ENCODE peak calls at places on chromosomes 2 and 18, in ten cellular contexts. O is HCT116; Y is fibroblast of mammary gland; U is D721Med; P is neural progenitor cell; A is AG09319; I is glutamatergic neuron; F is CD4-positive, alpha-beta T cell; V is transverse colon; D is brain microvascular endothelial cell. R is an unnamed sample.

GRCh38 chr2:66897181-66897580 is 462.3 kb downstream of the MEIS1 start:
- DNase-seq in O (no peak), Y (peak), U (no peak), P (no peak), A (no peak), I (no peak), F (no peak), V (no peak), D (peak), R (no peak)

GRCh38 chr2:99879481-99879880 is 262.9 kb downstream of the AFF3 start:
- DNase-seq in O (no peak), Y (peak), U (no peak), P (no peak), A (no peak), I (no peak), F (no peak), V (no peak), D (no peak), R (no peak)

GRCh38 chr2:181183878-181184553 is 203.6 kb downstream of the UBE2E3 start:
- DNase-seq in O (no peak), Y (peak), U (no peak), P (no peak), A (no peak), I (no peak), F (no peak), V (no peak), D (no peak), R (no peak)

GRCh38 chr2:36445191-36445590 is 89.6 kb downstream of the CRIM1 start:
- DNase-seq in O (no peak), Y (no peak), U (no peak), P (no peak), A (no peak), I (no peak), F (no peak), V (no peak), D (no peak), R (no peak)

GRCh38 chr2:216328347-216328746 is 43.9 kb downstream of the MARCHF4 start:
- DNase-seq in O (no peak), Y (peak), U (no peak), P (peak), A (no peak), I (no peak), F (no peak), V (no peak), D (peak), R (no peak)

GRCh38 chr2:216018709-216019108 is 5.4 kb upstream of the MREG start:
- DNase-seq in O (no peak), Y (no peak), U (no peak), P (no peak), A (no peak), I (no peak), F (no peak), V (no peak), D (no peak), R (no peak)

GRCh38 chr2:45102579-45103117 is 93.4 kb upstream of the SIX2 start:
- DNase-seq in O (no peak), Y (no peak), U (no peak), P (no peak), A (no peak), I (no peak), F (no peak), V (no peak), D (no peak), R (no peak)

GRCh38 chr2:65129276-65129612 is 662 bp downstream of the RAB1A start:
- DNase-seq in O (no peak), Y (no peak), U (no peak), P (no peak), A (no peak), I (no peak), F (no peak), V (no peak), D (no peak), R (peak)

GRCh38 chr2:186570587-186570986 is 19.3 kb upstream of the ITGAV start:
- DNase-seq in O (no peak), Y (peak), U (no peak), P (peak), A (no peak), I (no peak), F (no peak), V (no peak), D (peak), R (no peak)

GRCh38 chr2:32772623-32773221 is 144.9 kb downstream of the TTC27 start:
- DNase-seq in O (peak), Y (peak), U (no peak), P (peak), A (peak), I (no peak), F (no peak), V (no peak), D (peak), R (no peak)

GRCh38 chr2:197647961-197648690 is 27.3 kb downstream of the RFTN2 start:
- DNase-seq in O (no peak), Y (peak), U (no peak), P (no peak), A (no peak), I (no peak), F (no peak), V (no peak), D (no peak), R (no peak)

GRCh38 chr2:168137510-168138180 is 109.8 kb downstream of the STK39 start:
- DNase-seq in O (no peak), Y (no peak), U (no peak), P (peak), A (no peak), I (no peak), F (no peak), V (no peak), D (no peak), R (no peak)

GRCh38 chr2:167925775-167926174 is 321.6 kb downstream of the STK39 start:
- DNase-seq in O (no peak), Y (no peak), U (no peak), P (no peak), A (no peak), I (no peak), F (no peak), V (no peak), D (no peak), R (no peak)

GRCh38 chr2:21270658-21271057 is 146.9 kb downstream of the TDRD15 start:
- DNase-seq in O (no peak), Y (no peak), U (no peak), P (no peak), A (no peak), I (no peak), F (no peak), V (no peak), D (no peak), R (no peak)

GRCh38 chr2:38528008-38528442 is 74.7 kb downstream of the HNRNPLL start:
- DNase-seq in O (no peak), Y (peak), U (no peak), P (peak), A (no peak), I (peak), F (no peak), V (no peak), D (peak), R (no peak)

GRCh38 chr2:36871068-36871707 is 95.1 kb downstream of the STRN start:
- DNase-seq in O (no peak), Y (peak), U (no peak), P (no peak), A (no peak), I (no peak), F (no peak), V (no peak), D (no peak), R (no peak)

GRCh38 chr2:71937401-71937800 is 210.3 kb downstream of the CYP26B1 start:
- DNase-seq in O (no peak), Y (no peak), U (no peak), P (no peak), A (no peak), I (no peak), F (no peak), V (no peak), D (no peak), R (no peak)

GRCh38 chr2:46818141-46818552 is 97.5 kb downstream of the MCFD2 start:
- DNase-seq in O (no peak), Y (peak), U (no peak), P (no peak), A (no peak), I (no peak), F (no peak), V (peak), D (no peak), R (no peak)

GRCh38 chr2:205934443-205934842 is 151.5 kb downstream of the INO80D start:
- DNase-seq in O (peak), Y (peak), U (no peak), P (no peak), A (no peak), I (no peak), F (no peak), V (no peak), D (no peak), R (no peak)

GRCh38 chr18:59718108-59719057 is 21.2 kb upstream of the CCBE1 start:
- DNase-seq in O (no peak), Y (peak), U (no peak), P (no peak), A (peak), I (no peak), F (no peak), V (no peak), D (peak), R (no peak)

GRCh38 chr2:227010433-227010832 is 153.6 kb downstream of the COL4A4 start:
- DNase-seq in O (no peak), Y (peak), U (no peak), P (no peak), A (no peak), I (no peak), F (no peak), V (no peak), D (peak), R (no peak)

GRCh38 chr2:26477911-26478253 is at the start of gene OTOF:
- DNase-seq in O (no peak), Y (peak), U (no peak), P (no peak), A (no peak), I (no peak), F (no peak), V (no peak), D (peak), R (no peak)

GRCh38 chr2:159987136-159987535 is 75.3 kb downstream of the PLA2R1 start:
- DNase-seq in O (no peak), Y (no peak), U (no peak), P (no peak), A (no peak), I (no peak), F (no peak), V (no peak), D (no peak), R (no peak)

GRCh38 chr2:113886479-113887383 is 3.2 kb upstream of the ACTR3 start:
- DNase-seq in O (no peak), Y (peak), U (no peak), P (no peak), A (no peak), I (no peak), F (no peak), V (peak), D (peak), R (peak)

GRCh38 chr18:7885763-7886295 is 318.7 kb downstream of the PTPRM start:
- DNase-seq in O (no peak), Y (no peak), U (no peak), P (no peak), A (no peak), I (no peak), F (no peak), V (no peak), D (no peak), R (no peak)

GRCh38 chr2:96773922-96774321 is 13.2 kb downstream of the CNNM4 start:
- DNase-seq in O (no peak), Y (no peak), U (no peak), P (no peak), A (no peak), I (no peak), F (peak), V (no peak), D (no peak), R (peak)

GRCh38 chr2:212451786-212452200 is 86.8 kb downstream of the ERBB4 start:
- DNase-seq in O (peak), Y (peak), U (no peak), P (no peak), A (no peak), I (no peak), F (no peak), V (no peak), D (peak), R (no peak)

GRCh38 chr18:63213936-63214671 is 105.5 kb downstream of the BCL2 start:
- DNase-seq in O (no peak), Y (no peak), U (no peak), P (no peak), A (no peak), I (no peak), F (no peak), V (no peak), D (no peak), R (no peak)

GRCh38 chr2:26733343-26733742 is 30.7 kb upstream of the SLC35F6 start:
- DNase-seq in O (no peak), Y (no peak), U (peak), P (no peak), A (no peak), I (no peak), F (no peak), V (no peak), D (no peak), R (no peak)

GRCh38 chr18:49994410-49994809 is 181.1 kb upstream of the ACAA2 start:
- DNase-seq in O (no peak), Y (no peak), U (no peak), P (no peak), A (no peak), I (no peak), F (no peak), V (no peak), D (no peak), R (no peak)

GRCh38 chr2:157596992-157597681 is 31.5 kb downstream of the ACVR1C start:
- DNase-seq in O (no peak), Y (peak), U (peak), P (peak), A (no peak), I (peak), F (peak), V (no peak), D (peak), R (peak)

GRCh38 chr2:215594766-215595165 is 158.9 kb upstream of the FN1 start:
- DNase-seq in O (no peak), Y (peak), U (no peak), P (no peak), A (no peak), I (no peak), F (no peak), V (no peak), D (peak), R (no peak)

GRCh38 chr2:36835125-36835524 is 131.2 kb downstream of the STRN start:
- DNase-seq in O (no peak), Y (no peak), U (no peak), P (no peak), A (no peak), I (no peak), F (no peak), V (no peak), D (no peak), R (no peak)

GRCh38 chr18:21057112-21057511 is 54.5 kb downstream of the ROCK1 start:
- DNase-seq in O (no peak), Y (no peak), U (no peak), P (no peak), A (no peak), I (no peak), F (no peak), V (no peak), D (no peak), R (no peak)

GRCh38 chr2:75403991-75404428 is 156.7 kb downstream of the EVA1A start:
- DNase-seq in O (peak), Y (peak), U (no peak), P (peak), A (peak), I (no peak), F (no peak), V (no peak), D (peak), R (no peak)

GRCh38 chr2:26164231-26164630 is 8.7 kb upstream of the GAREM2 start:
- DNase-seq in O (no peak), Y (no peak), U (no peak), P (no peak), A (no peak), I (no peak), F (no peak), V (no peak), D (no peak), R (no peak)

GRCh38 chr2:39948016-39948719 is 169.1 kb upstream of the THUMPD2 start:
- DNase-seq in O (no peak), Y (peak), U (no peak), P (no peak), A (no peak), I (no peak), F (no peak), V (no peak), D (no peak), R (no peak)

GRCh38 chr2:152278536-152278935 is 56.4 kb upstream of the FMNL2 start:
- DNase-seq in O (no peak), Y (no peak), U (no peak), P (no peak), A (no peak), I (no peak), F (no peak), V (no peak), D (no peak), R (no peak)

DNA sequence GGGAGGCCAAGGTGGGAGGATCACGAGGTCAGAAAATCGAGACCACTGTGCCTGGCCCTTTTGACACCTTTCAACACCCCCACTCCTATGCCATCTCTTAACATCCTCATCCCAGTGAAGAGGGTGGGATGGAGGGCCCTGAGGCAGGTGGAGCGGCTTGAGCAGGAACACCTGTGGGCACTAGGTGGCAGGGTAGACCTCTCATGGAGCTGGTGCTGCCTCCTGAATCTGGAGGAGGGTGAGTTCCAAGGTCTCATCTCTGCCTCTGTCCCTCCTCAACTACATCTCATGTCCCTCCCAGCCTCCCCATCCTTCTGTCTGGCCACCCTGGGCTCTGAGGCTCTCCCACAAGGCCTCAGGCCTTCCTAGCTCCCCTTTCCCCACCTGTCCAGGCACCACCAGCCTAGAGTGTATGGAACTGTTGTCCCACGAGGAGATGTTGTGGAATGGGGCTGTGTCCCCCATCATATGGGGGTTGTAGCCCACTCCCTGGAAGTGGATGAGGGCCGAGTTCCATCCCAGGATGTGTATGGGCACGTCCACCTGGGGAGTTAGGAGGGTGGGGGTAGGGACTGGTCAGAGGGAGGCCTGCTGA is 17.0 kb upstream of the CRYBA2 start:
- DNase-seq in O (no peak), Y (no peak), U (no peak), P (peak), A (no peak), I (no peak), F (no peak), V (peak), D (no peak), R (peak)
- TF ChIP-seq CTCF in O (peak), Y (no peak), U (peak), P (peak), A (peak), I (no peak), F (peak), V (peak), D (peak), R (peak)

GRCh38 chr2:127701193-127701650 is at the start of gene SFT2D3:
- DNase-seq in O (peak), Y (peak), U (peak), P (peak), A (peak), I (peak), F (peak), V (peak), D (peak), R (peak)
- TF ChIP-seq CTCF in O (no peak), Y (no peak), U (no peak), P (no peak), A (no peak), I (no peak), F (no peak), V (no peak), D (no peak), R (no peak)

GRCh38 chr2:84735383-84735782 is 145.5 kb downstream of the TRABD2A start:
- DNase-seq in O (no peak), Y (peak), U (no peak), P (no peak), A (peak), I (no peak), F (no peak), V (no peak), D (no peak), R (no peak)

DNA sequence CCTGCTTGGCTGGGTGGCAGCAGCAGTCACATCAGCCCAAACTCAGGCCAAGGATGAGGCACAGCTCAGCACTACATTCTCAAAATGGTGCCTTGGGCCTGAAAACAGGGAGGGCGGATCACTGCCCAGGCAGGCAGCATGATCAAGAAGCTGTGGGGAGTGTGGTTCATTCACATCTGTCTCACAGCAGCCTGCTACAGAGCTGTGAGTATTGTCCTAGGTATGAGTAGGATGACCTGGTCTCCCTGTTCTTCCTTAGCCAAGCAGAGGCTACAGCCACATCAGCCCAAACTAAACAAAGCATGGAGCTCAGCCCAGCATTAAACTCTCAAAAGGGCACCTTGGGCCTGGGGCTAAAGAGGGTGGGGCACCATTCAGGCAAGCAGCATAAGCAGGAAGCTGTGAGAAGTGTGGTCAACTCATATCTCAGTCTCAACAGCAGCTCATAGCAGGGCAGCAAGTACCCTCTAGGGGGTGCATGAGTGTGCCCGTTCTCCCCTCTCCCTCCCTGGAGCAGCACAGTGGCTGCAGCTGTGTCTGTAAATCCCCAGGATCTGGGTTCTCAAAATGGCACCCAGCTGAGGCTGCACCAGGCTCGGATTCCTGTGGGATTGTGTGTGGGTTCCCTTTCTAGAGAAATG is 139.6 kb downstream of the TRABD2A start:
- DNase-seq in O (peak), Y (peak), U (no peak), P (peak), A (no peak), I (no peak), F (peak), V (peak), D (peak), R (peak)
- TF ChIP-seq CTCF in O (peak), Y (peak), U (peak), P (peak), A (peak), I (no peak), F (peak), V (no peak), D (peak), R (peak)

GRCh38 chr2:230411484-230412368 is 4.3 kb upstream of the SP100 start:
- DNase-seq in O (no peak), Y (peak), U (peak), P (peak), A (no peak), I (peak), F (peak), V (peak), D (peak), R (peak)
- TF ChIP-seq CTCF in O (no peak), Y (no peak), U (no peak), P (no peak), A (no peak), I (no peak), F (no peak), V (no peak), D (no peak), R (no peak)

DNA sequence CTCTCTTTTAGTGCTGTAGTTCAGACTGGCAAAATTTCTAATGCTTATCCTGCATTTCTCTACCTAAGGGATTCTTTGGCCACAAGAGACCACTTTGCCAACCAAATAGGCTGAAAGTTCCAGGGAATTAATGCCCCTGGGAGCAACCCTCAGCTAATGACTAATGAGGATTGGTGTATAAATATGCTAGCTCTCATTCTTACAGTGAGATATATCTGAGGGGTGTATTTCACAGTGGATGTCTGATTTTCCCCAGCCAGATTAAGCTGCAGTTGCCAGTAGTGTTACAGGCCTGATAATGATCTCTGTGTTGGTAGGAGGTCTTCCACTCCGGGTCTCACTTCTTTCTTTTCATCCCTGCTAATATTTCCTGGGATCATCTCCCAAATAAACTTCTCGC is 90.4 kb downstream of the GULP1 start:
- DNase-seq in O (no peak), Y (peak), U (no peak), P (no peak), A (no peak), I (no peak), F (no peak), V (no peak), D (peak), R (no peak)
- TF ChIP-seq CTCF in O (no peak), Y (no peak), U (no peak), P (no peak), A (no peak), I (no peak), F (no peak), V (no peak), D (no peak), R (no peak)

DNA sequence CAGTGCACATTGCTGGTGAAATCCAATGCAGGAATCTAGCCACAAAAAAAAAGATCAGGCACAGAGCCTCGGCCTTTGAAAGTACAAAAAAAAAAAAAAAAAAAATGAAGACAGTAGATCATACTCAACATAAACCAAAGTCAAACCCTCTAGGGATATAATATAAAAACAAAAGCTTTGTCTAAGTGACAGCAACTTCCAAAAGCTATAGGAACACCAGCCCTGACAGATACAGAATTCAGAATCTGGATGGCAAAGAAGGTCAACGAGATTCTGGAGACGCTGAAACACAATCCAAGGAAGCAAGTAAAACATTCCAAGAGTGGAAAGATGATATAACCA is 54.0 kb upstream of the SCN1A start:
- DNase-seq in O (no peak), Y (no peak), U (no peak), P (no peak), A (no peak), I (no peak), F (no peak), V (no peak), D (no peak), R (no peak)
- TF ChIP-seq CTCF in O (no peak), Y (no peak), U (no peak), P (no peak), A (no peak), I (peak), F (peak), V (no peak), D (no peak), R (no peak)

R was measured in CD8-positive, alpha-beta T cell.